ENCODE peak calls at places on chromosomes 16 and 17, in nine cellular contexts. One of them, this sample, is unnamed.

GRCh38 chr16:80627108-80627507 is 86.3 kb downstream of the DYNLRB2 start:
- DNase-seq in right lobe of liver: no peak
- DNase-seq in cardiac fibroblast: no peak
- DNase-seq in astrocyte of the cerebellum: no peak
- DNase-seq in GM06990: peak
- DNase-seq in bronchial epithelial cell: no peak
- DNase-seq in BE2C: no peak
- DNase-seq in colonic mucosa: no peak
- DNase-seq in neural progenitor cell: no peak
- DNase-seq in this sample: no peak

GRCh38 chr17:77160032-77160876 is 19.5 kb downstream of the SEC14L1 start:
- DNase-seq in GM06990: no peak
- DNase-seq in astrocyte of the cerebellum: no peak
- DNase-seq in right lobe of liver: no peak
- DNase-seq in colonic mucosa: no peak
- DNase-seq in cardiac fibroblast: no peak
- DNase-seq in BE2C: no peak
- DNase-seq in neural progenitor cell: no peak
- DNase-seq in bronchial epithelial cell: no peak
- DNase-seq in this sample: no peak

GRCh38 chr16:85153046-85153445 is 40.8 kb upstream of the CIBAR2 start:
- DNase-seq in BE2C: no peak
- DNase-seq in GM06990: no peak
- DNase-seq in astrocyte of the cerebellum: no peak
- DNase-seq in right lobe of liver: no peak
- DNase-seq in cardiac fibroblast: no peak
- DNase-seq in colonic mucosa: no peak
- DNase-seq in bronchial epithelial cell: no peak
- DNase-seq in neural progenitor cell: no peak
- DNase-seq in this sample: no peak

GRCh38 chr16:86665319-86665675 is 86.9 kb downstream of the FOXL1 start:
- DNase-seq in cardiac fibroblast: peak
- DNase-seq in astrocyte of the cerebellum: no peak
- DNase-seq in GM06990: no peak
- DNase-seq in right lobe of liver: no peak
- DNase-seq in bronchial epithelial cell: peak
- DNase-seq in colonic mucosa: no peak
- DNase-seq in neural progenitor cell: no peak
- DNase-seq in BE2C: no peak
- DNase-seq in this sample: peak

GRCh38 chr16:15494231-15494630 is 59.8 kb downstream of the BMERB1 start:
- DNase-seq in neural progenitor cell: no peak
- DNase-seq in colonic mucosa: no peak
- DNase-seq in right lobe of liver: no peak
- DNase-seq in GM06990: no peak
- DNase-seq in bronchial epithelial cell: no peak
- DNase-seq in astrocyte of the cerebellum: no peak
- DNase-seq in cardiac fibroblast: peak
- DNase-seq in BE2C: no peak
- DNase-seq in this sample: peak

GRCh38 chr16:54067317-54068065 is 219.1 kb downstream of the IRX3 start:
- DNase-seq in bronchial epithelial cell: no peak
- DNase-seq in GM06990: no peak
- DNase-seq in cardiac fibroblast: no peak
- DNase-seq in astrocyte of the cerebellum: no peak
- DNase-seq in neural progenitor cell: no peak
- DNase-seq in right lobe of liver: no peak
- DNase-seq in colonic mucosa: no peak
- DNase-seq in BE2C: no peak
- DNase-seq in this sample: no peak

GRCh38 chr17:28725660-28726395 is at the start of gene TLCD1:
- DNase-seq in colonic mucosa: peak
- DNase-seq in neural progenitor cell: peak
- DNase-seq in GM06990: peak
- DNase-seq in cardiac fibroblast: peak
- DNase-seq in right lobe of liver: peak
- DNase-seq in BE2C: peak
- DNase-seq in bronchial epithelial cell: peak
- DNase-seq in astrocyte of the cerebellum: no peak
- DNase-seq in this sample: peak

GRCh38 chr17:43683928-43684653 is 22.4 kb upstream of the MEOX1 start:
- DNase-seq in astrocyte of the cerebellum: no peak
- DNase-seq in colonic mucosa: no peak
- DNase-seq in cardiac fibroblast: no peak
- DNase-seq in BE2C: no peak
- DNase-seq in bronchial epithelial cell: no peak
- DNase-seq in neural progenitor cell: no peak
- DNase-seq in GM06990: no peak
- DNase-seq in right lobe of liver: no peak
- DNase-seq in this sample: no peak

GRCh38 chr16:68072038-68072695 is 13.0 kb upstream of the NFATC3 start:
- DNase-seq in neural progenitor cell: no peak
- DNase-seq in colonic mucosa: peak
- DNase-seq in astrocyte of the cerebellum: no peak
- DNase-seq in GM06990: no peak
- DNase-seq in right lobe of liver: peak
- DNase-seq in BE2C: no peak
- DNase-seq in bronchial epithelial cell: peak
- DNase-seq in cardiac fibroblast: peak
- DNase-seq in this sample: peak

GRCh38 chr16:75379911-75380847 is 53.1 kb downstream of the CFDP1 start:
- DNase-seq in astrocyte of the cerebellum: no peak
- DNase-seq in bronchial epithelial cell: no peak
- DNase-seq in neural progenitor cell: no peak
- DNase-seq in colonic mucosa: peak
- DNase-seq in right lobe of liver: no peak
- DNase-seq in BE2C: no peak
- DNase-seq in GM06990: peak
- DNase-seq in cardiac fibroblast: no peak
- DNase-seq in this sample: peak

GRCh38 chr17:50169121-50169764 is 3.4 kb downstream of the SGCA start:
- DNase-seq in BE2C: peak
- DNase-seq in colonic mucosa: no peak
- DNase-seq in bronchial epithelial cell: peak
- DNase-seq in GM06990: peak
- DNase-seq in neural progenitor cell: peak
- DNase-seq in astrocyte of the cerebellum: peak
- DNase-seq in right lobe of liver: no peak
- DNase-seq in cardiac fibroblast: peak
- DNase-seq in this sample: peak

GRCh38 chr16:69497876-69498596 is 67.7 kb upstream of the NFAT5 start:
- DNase-seq in astrocyte of the cerebellum: no peak
- DNase-seq in GM06990: no peak
- DNase-seq in neural progenitor cell: no peak
- DNase-seq in BE2C: no peak
- DNase-seq in right lobe of liver: no peak
- DNase-seq in bronchial epithelial cell: no peak
- DNase-seq in cardiac fibroblast: no peak
- DNase-seq in colonic mucosa: no peak
- DNase-seq in this sample: no peak

GRCh38 chr17:73718912-73719311 is 74.7 kb upstream of the SDK2 start:
- DNase-seq in neural progenitor cell: no peak
- DNase-seq in bronchial epithelial cell: no peak
- DNase-seq in BE2C: no peak
- DNase-seq in right lobe of liver: no peak
- DNase-seq in cardiac fibroblast: no peak
- DNase-seq in GM06990: no peak
- DNase-seq in astrocyte of the cerebellum: no peak
- DNase-seq in colonic mucosa: no peak
- DNase-seq in this sample: no peak

GRCh38 chr16:1408171-1408837 is 6.2 kb downstream of the UNKL start:
- DNase-seq in astrocyte of the cerebellum: peak
- DNase-seq in right lobe of liver: peak
- DNase-seq in colonic mucosa: peak
- DNase-seq in BE2C: peak
- DNase-seq in bronchial epithelial cell: peak
- DNase-seq in cardiac fibroblast: peak
- DNase-seq in GM06990: peak
- DNase-seq in neural progenitor cell: peak
- DNase-seq in this sample: peak

GRCh38 chr17:37743875-37744632 is 805 bp downstream of the HNF1B start:
- DNase-seq in astrocyte of the cerebellum: no peak
- DNase-seq in colonic mucosa: peak
- DNase-seq in bronchial epithelial cell: no peak
- DNase-seq in GM06990: peak
- DNase-seq in right lobe of liver: peak
- DNase-seq in BE2C: no peak
- DNase-seq in neural progenitor cell: peak
- DNase-seq in cardiac fibroblast: no peak
- DNase-seq in this sample: no peak

DNA sequence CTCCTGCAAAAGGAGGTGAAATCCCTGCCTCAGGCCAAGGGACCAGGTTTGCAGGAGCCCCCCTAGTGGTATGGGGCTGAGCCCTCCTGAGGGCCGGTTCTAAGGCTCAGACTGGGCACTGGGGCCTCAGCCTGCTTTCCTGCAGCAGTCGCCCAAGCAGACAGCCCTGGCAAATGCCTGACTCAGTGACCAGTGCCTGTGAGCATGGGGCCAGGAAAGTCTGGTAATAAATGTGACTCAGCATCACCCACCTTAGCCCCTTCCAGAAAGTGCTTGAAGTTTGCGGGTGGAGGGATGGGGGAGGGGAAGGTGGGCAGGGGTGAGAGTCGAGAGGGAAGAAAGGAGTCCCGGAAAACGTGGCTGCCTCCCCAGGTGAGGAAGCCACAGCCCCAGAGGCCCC is 2.1 kb downstream of the MC1R start:
- DNase-seq in BE2C: no peak
- DNase-seq in neural progenitor cell: no peak
- DNase-seq in right lobe of liver: no peak
- DNase-seq in cardiac fibroblast: peak
- DNase-seq in bronchial epithelial cell: peak
- DNase-seq in astrocyte of the cerebellum: no peak
- DNase-seq in colonic mucosa: no peak
- DNase-seq in GM06990: no peak
- DNase-seq in this sample: peak
- H3K4me3 ChIP-seq in BE2C: no peak
- H3K4me3 ChIP-seq in neural progenitor cell: no peak
- H3K4me3 ChIP-seq in right lobe of liver: no peak
- H3K4me3 ChIP-seq in cardiac fibroblast: no peak
- H3K4me3 ChIP-seq in bronchial epithelial cell: no peak
- H3K4me3 ChIP-seq in astrocyte of the cerebellum: no peak
- H3K4me3 ChIP-seq in colonic mucosa: no peak
- H3K4me3 ChIP-seq in GM06990: no peak
- H3K4me3 ChIP-seq in this sample: no peak

DNA sequence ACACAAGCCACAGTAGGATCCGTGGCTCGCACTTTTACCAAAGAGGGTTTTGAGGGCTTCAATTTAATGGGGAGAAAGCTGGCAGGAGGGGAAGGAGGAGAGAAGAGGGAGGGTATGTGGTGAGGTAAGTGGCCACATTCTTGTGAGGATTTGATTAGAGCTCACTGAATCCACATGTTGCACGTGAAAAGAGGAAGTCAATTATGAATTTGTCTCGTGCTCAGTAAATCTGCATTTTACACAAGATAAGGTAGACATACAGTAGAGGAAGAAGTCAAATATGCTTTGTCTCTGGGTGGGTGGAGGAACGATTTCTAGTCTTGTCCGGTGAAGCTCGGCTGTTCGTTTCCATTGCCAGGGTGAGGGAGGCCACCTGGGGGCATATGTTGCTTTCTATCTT is 862 bp downstream of the ZNF232 start:
- DNase-seq in bronchial epithelial cell: no peak
- DNase-seq in right lobe of liver: no peak
- DNase-seq in cardiac fibroblast: no peak
- DNase-seq in GM06990: peak
- DNase-seq in BE2C: no peak
- DNase-seq in neural progenitor cell: no peak
- DNase-seq in astrocyte of the cerebellum: no peak
- DNase-seq in colonic mucosa: no peak
- DNase-seq in this sample: peak
- TF ChIP-seq CTCF in bronchial epithelial cell: no peak
- TF ChIP-seq CTCF in right lobe of liver: no peak
- TF ChIP-seq CTCF in cardiac fibroblast: no peak
- TF ChIP-seq CTCF in GM06990: no peak
- TF ChIP-seq CTCF in BE2C: no peak
- TF ChIP-seq CTCF in neural progenitor cell: no peak
- TF ChIP-seq CTCF in astrocyte of the cerebellum: no peak
- TF ChIP-seq CTCF in colonic mucosa: no peak
- TF ChIP-seq CTCF in this sample: no peak

DNA sequence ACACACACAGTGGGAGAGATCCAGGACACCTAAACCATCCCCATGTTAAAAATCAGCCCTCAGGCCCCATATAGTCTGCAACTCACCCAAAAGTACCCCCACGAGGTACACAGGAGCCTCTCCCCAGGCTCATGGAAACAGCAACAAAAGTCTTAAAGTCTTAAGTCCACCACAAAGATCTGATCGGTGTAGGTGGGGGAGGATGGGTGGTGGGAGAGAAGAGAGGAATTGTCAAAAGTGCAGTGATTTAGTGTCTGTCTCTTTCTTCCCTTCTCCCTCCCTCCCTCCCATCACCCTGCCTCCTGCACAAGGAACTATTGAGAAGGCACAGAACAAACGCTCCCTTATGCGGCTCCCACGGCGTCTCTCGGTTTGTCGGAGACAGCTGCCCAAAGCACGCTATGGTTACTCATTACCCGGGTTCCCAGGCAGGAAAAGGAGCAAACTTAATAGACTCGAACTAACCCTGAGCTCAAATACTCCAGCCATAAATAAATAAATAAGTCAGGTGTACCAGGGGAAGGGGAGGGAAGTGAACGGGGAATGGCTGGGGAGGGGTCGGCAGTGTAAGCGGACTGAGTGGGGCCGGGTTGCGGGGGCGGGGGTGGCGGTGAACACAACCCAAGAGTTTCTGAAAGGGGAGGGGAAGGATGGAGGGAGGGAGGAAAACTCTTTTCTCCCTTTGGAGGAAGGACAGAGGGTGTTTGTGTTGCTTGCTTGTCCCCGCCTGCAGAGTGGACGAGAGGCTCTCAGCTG is 477.4 kb downstream of the SLC39A11 start:
- DNase-seq in colonic mucosa: peak
- DNase-seq in right lobe of liver: no peak
- DNase-seq in bronchial epithelial cell: no peak
- DNase-seq in cardiac fibroblast: peak
- DNase-seq in BE2C: no peak
- DNase-seq in GM06990: no peak
- DNase-seq in neural progenitor cell: peak
- DNase-seq in astrocyte of the cerebellum: no peak
- DNase-seq in this sample: peak
- H3K4me3 ChIP-seq in colonic mucosa: no peak
- H3K4me3 ChIP-seq in right lobe of liver: no peak
- H3K4me3 ChIP-seq in bronchial epithelial cell: no peak
- H3K4me3 ChIP-seq in cardiac fibroblast: no peak
- H3K4me3 ChIP-seq in BE2C: no peak
- H3K4me3 ChIP-seq in GM06990: no peak
- H3K4me3 ChIP-seq in neural progenitor cell: peak
- H3K4me3 ChIP-seq in astrocyte of the cerebellum: no peak
- H3K4me3 ChIP-seq in this sample: no peak

GRCh38 chr16:20920091-20920490 is 19.5 kb downstream of the LYRM1 start:
- DNase-seq in cardiac fibroblast: no peak
- DNase-seq in colonic mucosa: no peak
- DNase-seq in bronchial epithelial cell: no peak
- DNase-seq in astrocyte of the cerebellum: no peak
- DNase-seq in right lobe of liver: no peak
- DNase-seq in BE2C: no peak
- DNase-seq in neural progenitor cell: no peak
- DNase-seq in GM06990: no peak
- DNase-seq in this sample: no peak
- TF ChIP-seq CTCF in cardiac fibroblast: no peak
- TF ChIP-seq CTCF in colonic mucosa: no peak
- TF ChIP-seq CTCF in bronchial epithelial cell: no peak
- TF ChIP-seq CTCF in astrocyte of the cerebellum: no peak
- TF ChIP-seq CTCF in right lobe of liver: no peak
- TF ChIP-seq CTCF in BE2C: no peak
- TF ChIP-seq CTCF in neural progenitor cell: no peak
- TF ChIP-seq CTCF in GM06990: no peak
- TF ChIP-seq CTCF in this sample: no peak

This sample was measured in choroid plexus epithelial cell.